ENCODE peak calls at places on chromosomes 4 and X, in five cellular contexts. Z is glutamatergic neuron, G is upper lobe of right lung, C is tibial artery, H is GM13976. X is an unnamed sample.

GRCh38 chr4:83177182-83177581 is 62.7 kb upstream of the PLAC8 start:
- DNase-seq in Z (no peak), G (no peak), C (no peak), H (no peak), X (no peak)

GRCh38 chr4:125043453-125043852 is 271.3 kb upstream of the FAT4 start:
- DNase-seq in Z (no peak), G (no peak), C (no peak), H (no peak), X (no peak)

GRCh38 chr4:158850800-158851644 is 82.2 kb downstream of the FNIP2 start:
- DNase-seq in Z (no peak), G (no peak), C (no peak), H (peak), X (no peak)

GRCh38 chr4:14087459-14087858 is 459.9 kb upstream of the BOD1L1 start:
- DNase-seq in Z (no peak), G (no peak), C (no peak), H (no peak), X (no peak)

GRCh38 chr4:11720292-11720691 is 291.6 kb upstream of the HS3ST1 start:
- DNase-seq in Z (no peak), G (no peak), C (no peak), H (peak), X (no peak)

GRCh38 chr4:186669159-186669720 is 54.4 kb downstream of the FAT1 start:
- DNase-seq in Z (peak), G (no peak), C (no peak), H (no peak), X (no peak)

GRCh38 chr4:170102426-170102825 is 12.7 kb upstream of the AADAT start:
- DNase-seq in Z (no peak), G (no peak), C (no peak), H (no peak), X (no peak)

GRCh38 chrX:18389968-18390367 is 35.4 kb upstream of the CDKL5 start:
- DNase-seq in Z (no peak), G (no peak), C (no peak), H (no peak), X (no peak)

GRCh38 chr4:71186566-71187398 is 152.0 kb upstream of the SLC4A4 start:
- DNase-seq in Z (peak), G (peak), C (peak), H (peak), X (peak)

GRCh38 chr4:98448923-98449322 is 187.7 kb downstream of the RAP1GDS1 start:
- DNase-seq in Z (no peak), G (no peak), C (no peak), H (no peak), X (no peak)

GRCh38 chr4:133146574-133147198 is 2.4 kb upstream of the PCDH10 start:
- DNase-seq in Z (peak), G (no peak), C (no peak), H (peak), X (peak)

DNA sequence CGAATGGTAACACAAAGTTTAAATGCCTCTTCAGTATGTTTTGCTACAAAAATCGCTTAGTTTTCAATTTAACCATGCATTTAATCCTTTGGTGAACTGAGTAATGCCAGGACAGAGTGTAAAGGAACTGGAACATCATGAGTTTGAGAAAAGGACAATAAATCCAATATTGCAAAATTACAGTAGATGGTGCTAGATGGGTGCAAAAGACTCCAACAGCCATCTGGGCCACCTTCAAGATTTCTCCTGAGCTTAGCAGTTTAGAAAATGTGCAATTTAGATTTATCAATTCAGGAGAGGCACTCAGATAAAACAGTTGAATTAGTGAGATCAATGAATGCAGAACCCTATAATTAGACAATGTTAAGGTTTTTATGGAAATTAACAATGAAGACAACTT is 33.2 kb upstream of the MID1IP1 start:
- DNase-seq in Z (no peak), G (no peak), C (no peak), H (peak), X (no peak)
- TF ChIP-seq CTCF in Z (no peak), G (peak), C (peak), H (no peak), X (peak)

GRCh38 chrX:76550016-76550415 is 122.5 kb downstream of the MAGEE1 start:
- DNase-seq in Z (no peak), G (no peak), C (no peak), H (no peak), X (no peak)

GRCh38 chrX:76555269-76555668 is 127.8 kb downstream of the MAGEE1 start:
- DNase-seq in Z (no peak), G (no peak), C (no peak), H (no peak), X (no peak)

DNA sequence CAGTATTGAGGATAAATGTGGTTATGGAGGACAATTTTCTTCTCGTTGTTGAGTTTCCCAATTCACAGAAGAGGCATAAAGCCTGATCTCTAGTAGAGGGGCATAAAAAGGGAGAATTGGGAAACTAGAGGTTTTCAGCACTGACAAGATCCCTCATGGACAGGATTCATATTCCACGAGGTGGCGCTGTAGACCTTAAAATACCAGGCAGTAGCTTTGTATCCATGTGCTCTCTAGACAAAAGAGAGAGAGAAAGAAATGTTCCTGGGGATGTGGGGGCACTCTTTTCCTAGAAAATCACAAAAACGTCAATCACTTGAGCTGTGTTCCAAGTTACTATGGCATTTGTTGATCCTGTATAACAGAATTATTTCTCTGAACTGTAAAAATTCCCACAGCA is 128.3 kb downstream of the MAGEE1 start:
- DNase-seq in Z (peak), G (no peak), C (no peak), H (peak), X (no peak)
- TF ChIP-seq CTCF in Z (peak), G (no peak), C (no peak), H (peak), X (peak)

GRCh38 chrX:7091923-7092322 is 55.6 kb upstream of the STS start:
- DNase-seq in Z (no peak), G (no peak), C (no peak), H (no peak), X (no peak)
- TF ChIP-seq CTCF in Z (no peak), G (no peak), C (no peak), H (no peak), X (no peak)

DNA sequence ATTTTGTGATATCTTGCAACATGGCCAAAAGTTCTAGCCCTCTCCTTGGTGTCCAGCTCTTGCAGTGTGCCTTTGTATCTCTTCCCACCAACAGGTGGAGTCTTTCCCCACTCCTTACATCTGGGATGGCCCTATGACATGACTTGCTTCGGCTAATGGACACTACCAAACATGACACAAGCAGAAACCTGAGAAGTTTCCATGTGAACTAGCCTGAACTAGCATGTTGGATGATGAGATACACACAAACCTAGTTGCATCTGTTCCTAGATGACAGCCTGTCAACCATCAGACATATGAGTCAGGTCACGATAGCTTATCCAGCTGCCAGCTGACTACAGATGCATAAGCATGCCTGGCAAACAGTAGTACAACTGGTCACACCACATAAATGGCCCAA is 207.5 kb upstream of the FTHL17 start:
- DNase-seq in Z (no peak), G (no peak), C (no peak), H (no peak), X (no peak)
- TF ChIP-seq CTCF in Z (no peak), G (peak), C (no peak), H (no peak), X (peak)